ENCODE peak calls at places on chromosomes 12 and 14, in nine cellular contexts. Q is CD4-positive, alpha-beta T cell; J is KBM-7; E is gastrocnemius medialis; W is GM12892; P is left ventricle myocardium inferior; R is OCI-LY7; F is T-helper 17 cell; A is upper lobe of right lung. T is an unnamed sample.

GRCh38 chr12:11724888-11725310 is 75.4 kb downstream of the ETV6 start:
- DNase-seq in Q (no peak), J (peak), E (no peak), W (no peak), P (no peak), R (no peak), F (no peak), A (no peak), T (no peak)

GRCh38 chr14:21671371-21671770 is 2.2 kb downstream of the OR4E1 start:
- DNase-seq in Q (no peak), J (no peak), E (no peak), W (no peak), P (no peak), R (no peak), F (no peak), A (no peak), T (no peak)

GRCh38 chr12:71636704-71637115 is 26.9 kb downstream of the ZFC3H1 start:
- DNase-seq in Q (no peak), J (peak), E (no peak), W (no peak), P (no peak), R (peak), F (no peak), A (no peak), T (peak)

GRCh38 chr12:54251667-54252284 is 28.1 kb downstream of the CBX5 start:
- DNase-seq in Q (no peak), J (peak), E (no peak), W (no peak), P (no peak), R (peak), F (no peak), A (no peak), T (peak)

GRCh38 chr12:64452559-64453329 is 824 bp downstream of the TBK1 start:
- DNase-seq in Q (no peak), J (peak), E (no peak), W (no peak), P (no peak), R (peak), F (no peak), A (no peak), T (no peak)

GRCh38 chr12:2501464-2502181 is 293.1 kb upstream of the FKBP4 start:
- DNase-seq in Q (no peak), J (peak), E (no peak), W (no peak), P (peak), R (no peak), F (no peak), A (no peak), T (no peak)

GRCh38 chr14:92986254-92987147 is 63.6 kb downstream of the CHGA start:
- DNase-seq in Q (no peak), J (no peak), E (no peak), W (no peak), P (no peak), R (no peak), F (no peak), A (no peak), T (no peak)

GRCh38 chr12:30823764-30824163 is 69.0 kb upstream of the CAPRIN2 start:
- DNase-seq in Q (no peak), J (no peak), E (no peak), W (no peak), P (no peak), R (no peak), F (no peak), A (no peak), T (no peak)

GRCh38 chr12:113980537-113981337 is 14.6 kb upstream of the RBM19 start:
- DNase-seq in Q (no peak), J (peak), E (no peak), W (no peak), P (no peak), R (peak), F (no peak), A (no peak), T (peak)

GRCh38 chr12:77120156-77120555 is 54.8 kb upstream of the E2F7 start:
- DNase-seq in Q (no peak), J (no peak), E (no peak), W (no peak), P (no peak), R (no peak), F (no peak), A (no peak), T (no peak)